ENCODE peak calls at places on chromosomes 1 and 21, in four cellular contexts. One of them, this sample, is unnamed.

GRCh38 chr1:227740401-227740960 is 5.2 kb downstream of the SNAP47 start:
- DNase-seq in uterus: no peak
- DNase-seq in heart left ventricle: no peak
- DNase-seq in effector memory CD4-positive, alpha-beta T cell: no peak
- DNase-seq in this sample: no peak

GRCh38 chr21:39137248-39138186 is 45.7 kb downstream of the PSMG1 start:
- DNase-seq in uterus: peak
- DNase-seq in heart left ventricle: no peak
- DNase-seq in effector memory CD4-positive, alpha-beta T cell: no peak
- DNase-seq in this sample: no peak

GRCh38 chr1:243748227-243748626 is 101.8 kb downstream of the AKT3 start:
- DNase-seq in uterus: no peak
- DNase-seq in heart left ventricle: no peak
- DNase-seq in effector memory CD4-positive, alpha-beta T cell: no peak
- DNase-seq in this sample: no peak

GRCh38 chr21:44413566-44414290 is 41.6 kb upstream of the LRRC3 start:
- DNase-seq in uterus: no peak
- DNase-seq in heart left ventricle: peak
- DNase-seq in effector memory CD4-positive, alpha-beta T cell: no peak
- DNase-seq in this sample: no peak

GRCh38 chr21:38600106-38600505 is 101.8 kb upstream of the ERG start:
- DNase-seq in uterus: no peak
- DNase-seq in heart left ventricle: no peak
- DNase-seq in effector memory CD4-positive, alpha-beta T cell: no peak
- DNase-seq in this sample: no peak

GRCh38 chr1:82225407-82226197 is 424.9 kb downstream of the ADGRL2 start:
- DNase-seq in uterus: no peak
- DNase-seq in heart left ventricle: no peak
- DNase-seq in effector memory CD4-positive, alpha-beta T cell: no peak
- DNase-seq in this sample: no peak

GRCh38 chr21:35231115-35231514 is 182.0 kb upstream of the RUNX1 start:
- DNase-seq in uterus: no peak
- DNase-seq in heart left ventricle: no peak
- DNase-seq in effector memory CD4-positive, alpha-beta T cell: no peak
- DNase-seq in this sample: no peak

GRCh38 chr1:87473203-87473661 is 144.6 kb downstream of the LMO4 start:
- DNase-seq in uterus: no peak
- DNase-seq in heart left ventricle: no peak
- DNase-seq in effector memory CD4-positive, alpha-beta T cell: no peak
- DNase-seq in this sample: no peak

GRCh38 chr1:223482132-223482531 is 88.9 kb downstream of the CCDC185 start:
- DNase-seq in uterus: no peak
- DNase-seq in heart left ventricle: no peak
- DNase-seq in effector memory CD4-positive, alpha-beta T cell: no peak
- DNase-seq in this sample: no peak

GRCh38 chr1:232305020-232305419 is 324.9 kb downstream of the SIPA1L2 start:
- DNase-seq in uterus: no peak
- DNase-seq in heart left ventricle: no peak
- DNase-seq in effector memory CD4-positive, alpha-beta T cell: no peak
- DNase-seq in this sample: no peak

GRCh38 chr1:95829581-95829980 is 595.6 kb downstream of the RWDD3 start:
- DNase-seq in uterus: no peak
- DNase-seq in heart left ventricle: no peak
- DNase-seq in effector memory CD4-positive, alpha-beta T cell: no peak
- DNase-seq in this sample: no peak

GRCh38 chr1:53617382-53618217 is 121.4 kb downstream of the GLIS1 start:
- DNase-seq in uterus: no peak
- DNase-seq in heart left ventricle: peak
- DNase-seq in effector memory CD4-positive, alpha-beta T cell: no peak
- DNase-seq in this sample: no peak

GRCh38 chr1:7956218-7957032 is 5.1 kb upstream of the PARK7 start:
- DNase-seq in uterus: no peak
- DNase-seq in heart left ventricle: no peak
- DNase-seq in effector memory CD4-positive, alpha-beta T cell: no peak
- DNase-seq in this sample: no peak

GRCh38 chr1:88079036-88079435 is 605.0 kb upstream of the PKN2 start:
- DNase-seq in uterus: no peak
- DNase-seq in heart left ventricle: no peak
- DNase-seq in effector memory CD4-positive, alpha-beta T cell: no peak
- DNase-seq in this sample: no peak

GRCh38 chr21:45294509-45295291 is 7.0 kb upstream of the POFUT2 start:
- DNase-seq in uterus: peak
- DNase-seq in heart left ventricle: peak
- DNase-seq in effector memory CD4-positive, alpha-beta T cell: no peak
- DNase-seq in this sample: peak

GRCh38 chr21:45889961-45890360 is 91.6 kb upstream of the COL6A1 start:
- DNase-seq in uterus: no peak
- DNase-seq in heart left ventricle: peak
- DNase-seq in effector memory CD4-positive, alpha-beta T cell: no peak
- DNase-seq in this sample: peak

GRCh38 chr1:91345395-91346005 is 59.1 kb downstream of the HFM1 start:
- DNase-seq in uterus: no peak
- DNase-seq in heart left ventricle: no peak
- DNase-seq in effector memory CD4-positive, alpha-beta T cell: no peak
- DNase-seq in this sample: no peak

GRCh38 chr1:158177705-158178450 is 2.8 kb upstream of the CD1D start:
- DNase-seq in uterus: peak
- DNase-seq in heart left ventricle: peak
- DNase-seq in effector memory CD4-positive, alpha-beta T cell: no peak
- DNase-seq in this sample: peak

GRCh38 chr1:186418503-186418902 is 42.4 kb downstream of the PDC start:
- DNase-seq in uterus: no peak
- DNase-seq in heart left ventricle: no peak
- DNase-seq in effector memory CD4-positive, alpha-beta T cell: no peak
- DNase-seq in this sample: no peak

GRCh38 chr21:18954415-18954972 is 550.9 kb upstream of the TMPRSS15 start:
- DNase-seq in uterus: no peak
- DNase-seq in heart left ventricle: no peak
- DNase-seq in effector memory CD4-positive, alpha-beta T cell: no peak
- DNase-seq in this sample: no peak

GRCh38 chr1:72037745-72038343 is 244.5 kb downstream of the NEGR1 start:
- DNase-seq in uterus: no peak
- DNase-seq in heart left ventricle: no peak
- DNase-seq in effector memory CD4-positive, alpha-beta T cell: no peak
- DNase-seq in this sample: no peak

GRCh38 chr1:239237912-239238311 is 148.5 kb upstream of the CHRM3 start:
- DNase-seq in uterus: no peak
- DNase-seq in heart left ventricle: no peak
- DNase-seq in effector memory CD4-positive, alpha-beta T cell: no peak
- DNase-seq in this sample: no peak

GRCh38 chr1:20194224-20194623 is 7.9 kb upstream of the PLA2G2C start:
- DNase-seq in uterus: no peak
- DNase-seq in heart left ventricle: no peak
- DNase-seq in effector memory CD4-positive, alpha-beta T cell: no peak
- DNase-seq in this sample: no peak

GRCh38 chr1:228074954-228075730 is 7.4 kb upstream of the ARF1 start:
- DNase-seq in uterus: peak
- DNase-seq in heart left ventricle: peak
- DNase-seq in effector memory CD4-positive, alpha-beta T cell: no peak
- DNase-seq in this sample: peak

GRCh38 chr1:211591980-211592493 is 13.1 kb upstream of the SLC30A1 start:
- DNase-seq in uterus: no peak
- DNase-seq in heart left ventricle: no peak
- DNase-seq in effector memory CD4-positive, alpha-beta T cell: no peak
- DNase-seq in this sample: no peak

GRCh38 chr21:44740721-44741120 is 29.3 kb upstream of the TSPEAR start:
- DNase-seq in uterus: no peak
- DNase-seq in heart left ventricle: no peak
- DNase-seq in effector memory CD4-positive, alpha-beta T cell: no peak
- DNase-seq in this sample: no peak

DNA sequence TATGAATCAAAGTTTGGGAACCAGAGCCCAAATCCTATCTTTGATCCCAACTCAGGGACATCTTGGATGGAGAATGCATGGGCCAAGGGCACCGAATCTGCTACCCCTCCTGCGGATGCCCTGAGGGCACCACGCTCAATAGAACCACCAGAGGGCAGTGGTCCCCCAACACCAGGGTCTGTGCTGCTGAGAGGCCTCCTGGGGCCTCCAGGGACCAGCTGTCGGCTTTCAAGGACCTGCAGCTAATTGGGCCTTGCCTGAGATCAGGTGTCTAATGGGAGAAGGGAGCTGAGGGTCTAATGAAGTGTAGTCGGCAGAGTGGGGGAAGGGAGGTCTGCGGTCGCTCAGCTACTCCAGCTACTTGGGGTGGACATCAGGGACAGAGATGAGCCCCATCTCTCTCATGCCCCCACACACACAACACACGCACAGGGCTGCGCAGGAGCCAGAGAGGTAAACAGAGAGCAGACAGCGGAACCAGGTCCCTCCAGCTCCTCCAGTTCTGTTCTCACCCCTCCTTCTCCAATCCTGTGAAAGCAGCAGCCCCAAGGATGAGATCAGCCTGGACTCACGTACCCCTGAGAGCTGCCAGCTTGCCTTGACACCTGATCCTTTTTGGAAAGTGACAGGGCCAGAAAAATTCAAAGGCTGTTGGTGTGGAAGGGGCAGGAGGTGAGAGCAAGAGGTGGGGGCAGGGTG is 34.9 kb upstream of the PPP1R15B start:
- DNase-seq in uterus: peak
- DNase-seq in heart left ventricle: peak
- DNase-seq in effector memory CD4-positive, alpha-beta T cell: peak
- DNase-seq in this sample: peak
- H3K27ac ChIP-seq in uterus: peak
- H3K27ac ChIP-seq in heart left ventricle: peak
- H3K27ac ChIP-seq in effector memory CD4-positive, alpha-beta T cell: peak
- H3K27ac ChIP-seq in this sample: peak

DNA sequence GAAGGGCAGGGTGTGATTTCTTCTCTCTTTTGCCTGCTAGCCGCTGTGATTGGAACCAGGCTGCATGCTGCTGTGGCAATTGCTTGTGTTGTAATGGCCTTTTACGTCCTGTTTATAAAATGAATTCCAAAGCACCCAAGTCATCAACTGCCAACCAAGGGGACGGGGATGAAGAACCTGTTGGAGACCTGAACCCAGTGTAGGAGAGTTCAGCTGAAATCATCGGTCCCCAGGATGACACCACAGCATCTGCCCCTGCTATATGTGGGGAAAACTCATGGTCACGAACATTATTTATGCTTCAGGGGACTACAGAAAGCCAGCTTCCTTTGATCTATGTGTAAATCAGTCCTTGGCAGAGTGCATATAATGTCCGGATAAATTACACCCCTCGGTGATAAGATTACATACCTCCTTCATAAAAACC is 3.8 kb downstream of the TMEM167B start:
- DNase-seq in uterus: no peak
- DNase-seq in heart left ventricle: no peak
- DNase-seq in effector memory CD4-positive, alpha-beta T cell: no peak
- DNase-seq in this sample: no peak
- H3K27ac ChIP-seq in uterus: peak
- H3K27ac ChIP-seq in heart left ventricle: peak
- H3K27ac ChIP-seq in effector memory CD4-positive, alpha-beta T cell: no peak
- H3K27ac ChIP-seq in this sample: peak

GRCh38 chr1:68142461-68142860 is 89.9 kb downstream of the WLS start:
- DNase-seq in uterus: no peak
- DNase-seq in heart left ventricle: no peak
- DNase-seq in effector memory CD4-positive, alpha-beta T cell: no peak
- DNase-seq in this sample: no peak

GRCh38 chr1:68141801-68142440 is 90.4 kb downstream of the WLS start:
- DNase-seq in uterus: no peak
- DNase-seq in heart left ventricle: no peak
- DNase-seq in effector memory CD4-positive, alpha-beta T cell: no peak
- DNase-seq in this sample: peak

GRCh38 chr1:68143633-68144032 is 88.7 kb downstream of the WLS start:
- DNase-seq in uterus: no peak
- DNase-seq in heart left ventricle: no peak
- DNase-seq in effector memory CD4-positive, alpha-beta T cell: no peak
- DNase-seq in this sample: no peak

GRCh38 chr1:68140536-68140935 is 90.1 kb upstream of the DIRAS3 start:
- DNase-seq in uterus: no peak
- DNase-seq in heart left ventricle: no peak
- DNase-seq in effector memory CD4-positive, alpha-beta T cell: no peak
- DNase-seq in this sample: no peak

GRCh38 chr1:68141079-68141800 is 90.8 kb upstream of the DIRAS3 start:
- DNase-seq in uterus: no peak
- DNase-seq in heart left ventricle: no peak
- DNase-seq in effector memory CD4-positive, alpha-beta T cell: no peak
- DNase-seq in this sample: no peak
- H3K27ac ChIP-seq in uterus: no peak
- H3K27ac ChIP-seq in heart left ventricle: peak
- H3K27ac ChIP-seq in effector memory CD4-positive, alpha-beta T cell: no peak
- H3K27ac ChIP-seq in this sample: peak

GRCh38 chr1:28985427-28985826 is 71.1 kb downstream of the EPB41 start:
- DNase-seq in uterus: no peak
- DNase-seq in heart left ventricle: no peak
- DNase-seq in effector memory CD4-positive, alpha-beta T cell: no peak
- DNase-seq in this sample: no peak

GRCh38 chr1:28982198-28982597 is 67.8 kb downstream of the EPB41 start:
- DNase-seq in uterus: no peak
- DNase-seq in heart left ventricle: no peak
- DNase-seq in effector memory CD4-positive, alpha-beta T cell: no peak
- DNase-seq in this sample: no peak

GRCh38 chr1:28983091-28983490 is 68.7 kb downstream of the EPB41 start:
- DNase-seq in uterus: no peak
- DNase-seq in heart left ventricle: no peak
- DNase-seq in effector memory CD4-positive, alpha-beta T cell: no peak
- DNase-seq in this sample: no peak

GRCh38 chr1:28984311-28984684 is 69.9 kb downstream of the EPB41 start:
- DNase-seq in uterus: no peak
- DNase-seq in heart left ventricle: no peak
- DNase-seq in effector memory CD4-positive, alpha-beta T cell: no peak
- DNase-seq in this sample: no peak

DNA sequence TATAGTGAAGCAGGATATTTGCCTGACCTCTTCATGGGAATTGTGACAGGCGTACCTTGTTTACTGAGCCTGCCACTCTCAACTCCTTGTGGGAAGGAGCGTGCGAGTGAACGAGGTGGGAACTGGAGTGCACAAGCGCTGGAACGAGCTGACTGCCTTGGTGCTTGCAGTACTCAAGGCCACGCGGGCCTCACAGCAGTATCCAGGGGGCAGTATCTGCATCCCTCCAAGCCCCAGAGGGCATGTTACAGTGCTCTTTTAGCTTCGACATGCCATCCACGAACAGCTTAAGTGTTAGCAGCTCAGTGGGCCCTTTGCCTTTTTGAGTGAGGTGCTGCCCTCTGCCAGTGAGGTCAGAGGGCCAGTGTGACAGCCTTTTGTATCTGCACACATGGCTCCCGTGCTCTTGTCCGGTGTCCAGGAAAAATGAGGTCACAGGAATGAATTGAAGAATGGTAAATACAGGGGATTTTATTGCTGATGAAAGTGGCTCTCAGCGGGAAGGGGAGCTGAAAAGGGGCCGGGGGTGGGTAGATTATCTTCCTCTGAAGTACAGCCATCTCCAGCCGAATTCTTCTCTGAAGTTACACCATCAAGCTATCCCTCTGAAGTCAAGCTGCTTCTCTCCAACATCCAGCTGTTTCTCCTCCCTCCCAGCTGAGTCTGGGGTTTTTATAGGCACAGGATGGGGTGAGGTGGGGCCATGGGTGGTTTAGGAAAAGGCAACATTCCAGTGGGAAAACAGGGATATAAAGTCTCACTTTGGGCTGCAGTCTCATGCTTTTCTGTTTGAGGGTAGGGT is 69.3 kb downstream of the EPB41 start:
- DNase-seq in uterus: no peak
- DNase-seq in heart left ventricle: no peak
- DNase-seq in effector memory CD4-positive, alpha-beta T cell: no peak
- DNase-seq in this sample: peak
- H3K27ac ChIP-seq in uterus: no peak
- H3K27ac ChIP-seq in heart left ventricle: peak
- H3K27ac ChIP-seq in effector memory CD4-positive, alpha-beta T cell: no peak
- H3K27ac ChIP-seq in this sample: peak